ENCODE peak calls at places on chromosomes 7 and 10, in seven cellular contexts. D is small intestine; I is activated naive CD8-positive, alpha-beta T cell treated with anti-CD3 and anti-CD28 coated beads for 36 hours; R is stimulated activated effector memory CD8-positive, alpha-beta T cell treated with anti-CD3 and anti-CD28 coated beads, Interleukin-12 subunit alpha, Interleukin-12 subunit beta, amount 100 ng/mL, for 72 hours; N is GM13976; C is ascending aorta; M is thoracic aorta. G is an unnamed sample.

GRCh38 chr10:70733051-70733450 is 52.1 kb downstream of the TBATA start:
- DNase-seq in N (no peak), R (no peak), C (no peak), M (no peak), I (no peak), D (no peak), G (no peak)

GRCh38 chr7:3067193-3067592 is 23.5 kb upstream of the CARD11 start:
- DNase-seq in N (peak), R (peak), D (peak), M (no peak), C (no peak), I (peak), G (no peak)

GRCh38 chr10:98957801-98958200 is 277.9 kb downstream of the HPSE2 start:
- DNase-seq in N (no peak), C (no peak), D (no peak), M (no peak), R (no peak), I (no peak), G (no peak)

GRCh38 chr7:142104550-142105527 is 6.7 kb upstream of the MGAM2 start:
- DNase-seq in M (no peak), R (no peak), D (peak), N (no peak), C (no peak), I (no peak), G (no peak)

GRCh38 chr7:75559355-75559986 is 67.4 kb downstream of the SPDYE5 start:
- DNase-seq in R (no peak), C (no peak), D (no peak), M (no peak), I (no peak), N (no peak), G (no peak)

GRCh38 chr7:80218723-80219122 is 84.1 kb downstream of the GNAI1 start:
- DNase-seq in I (peak), C (no peak), N (no peak), M (no peak), R (no peak), D (peak), G (no peak)

GRCh38 chr10:92891885-92892705 is 43.8 kb downstream of the EXOC6 start:
- DNase-seq in N (no peak), M (no peak), I (no peak), D (peak), R (no peak), C (no peak), G (no peak)

GRCh38 chr7:129115676-129116075 is 28.8 kb upstream of the TSPAN33 start:
- DNase-seq in D (no peak), C (no peak), I (no peak), R (no peak), M (no peak), N (no peak), G (no peak)

GRCh38 chr7:128059143-128059975 is 28.1 kb upstream of the LRRC4 start:
- DNase-seq in C (no peak), D (no peak), I (no peak), R (no peak), M (no peak), N (no peak), G (no peak)

GRCh38 chr10:24722676-24723385 is 856 bp downstream of the ARHGAP21 start:
- DNase-seq in R (peak), D (peak), C (no peak), N (peak), M (no peak), I (peak), G (no peak)

GRCh38 chr7:34575006-34575405 is 83.0 kb upstream of the NPSR1 start:
- DNase-seq in M (no peak), D (no peak), I (no peak), C (no peak), N (no peak), R (no peak), G (no peak)

GRCh38 chr10:82176571-82176970 is 301.6 kb downstream of the NRG3 start:
- DNase-seq in R (no peak), C (no peak), D (no peak), N (no peak), M (no peak), I (no peak), G (no peak)

GRCh38 chr10:6146921-6147320 is 55.8 kb upstream of the PFKFB3 start:
- DNase-seq in C (no peak), D (no peak), I (no peak), R (no peak), N (no peak), M (no peak), G (no peak)

GRCh38 chr7:138449580-138449979 is 10.5 kb upstream of the TRIM24 start:
- DNase-seq in C (no peak), N (no peak), R (no peak), D (no peak), I (peak), M (no peak), G (no peak)

GRCh38 chr7:85287126-85287825 is 100.4 kb upstream of the SEMA3D start:
- DNase-seq in R (no peak), M (no peak), C (no peak), N (no peak), I (no peak), D (no peak), G (no peak)

GRCh38 chr10:14653271-14654161 is 121.2 kb downstream of the FAM107B start:
- DNase-seq in D (no peak), R (no peak), N (no peak), M (no peak), C (no peak), I (no peak), G (no peak)

GRCh38 chr7:13988011-13988410 is 1.5 kb downstream of the ETV1 start:
- DNase-seq in D (no peak), R (no peak), I (no peak), C (no peak), M (no peak), N (no peak), G (no peak)

GRCh38 chr7:5758753-5759330 is 22.6 kb downstream of the RNF216 start:
- DNase-seq in M (no peak), D (no peak), C (no peak), N (no peak), R (no peak), I (no peak), G (no peak)

GRCh38 chr10:96415896-96416554 is 57.2 kb upstream of the OPALIN start:
- DNase-seq in D (no peak), C (no peak), N (no peak), I (no peak), R (peak), M (no peak), G (no peak)

GRCh38 chr10:102712843-102713242 is 1.4 kb downstream of the ARL3 start:
- DNase-seq in R (no peak), I (no peak), N (no peak), M (no peak), C (no peak), D (no peak), G (no peak)

GRCh38 chr10:129938460-129938859 is 25.6 kb downstream of the EBF3 start:
- DNase-seq in C (no peak), N (no peak), D (no peak), I (no peak), R (no peak), M (no peak), G (no peak)

GRCh38 chr7:143487566-143487965 is 9.9 kb downstream of the TAS2R41 start:
- DNase-seq in I (no peak), R (no peak), M (no peak), C (peak), D (peak), N (no peak), G (no peak)

GRCh38 chr10:12048547-12048946 is 5.9 kb upstream of the UPF2 start:
- DNase-seq in R (no peak), C (no peak), D (no peak), I (no peak), M (no peak), N (peak), G (no peak)

GRCh38 chr7:78265086-78265485 is 466.5 kb downstream of the PHTF2 start:
- DNase-seq in C (no peak), R (no peak), N (no peak), M (no peak), I (no peak), D (no peak), G (no peak)

GRCh38 chr7:51613911-51614344 is 297.3 kb upstream of the COBL start:
- DNase-seq in C (no peak), D (no peak), M (no peak), I (no peak), R (no peak), N (no peak), G (no peak)

GRCh38 chr7:66627876-66628360 is 763 bp upstream of the KCTD7 start:
- DNase-seq in N (no peak), M (peak), C (no peak), R (no peak), I (peak), D (peak), G (no peak)

GRCh38 chr10:59177031-59177861 is 803 bp downstream of the PHYHIPL start:
- DNase-seq in R (no peak), I (no peak), C (no peak), N (peak), D (peak), M (no peak), G (no peak)

GRCh38 chr7:36167403-36168050 is 14.5 kb downstream of the EEPD1 start:
- DNase-seq in M (no peak), D (no peak), R (no peak), I (no peak), C (no peak), N (no peak), G (no peak)